ENCODE peak calls at places on chromosomes 3 and 15, in ten cellular contexts. P is fibroblast of lung; W is nucleus accumbens; Y is stimulated activated CD8-positive, alpha-beta memory T cell treated with anti-CD3 and anti-CD28 coated beads, Interleukin-2, amount 100 ng/mL, for 48 hours; R is HEK293T; T is neural progenitor cell; N is ovary; H is HFF-Myc; F is suprapubic skin; X is CD4-positive, alpha-beta T cell. B is an unnamed sample.
A peak's percentile ranks its signal among the peaks of the same experiment; 100 is the strongest.

GRCh38 chr3:50583897-50584296 is 14.6 kb downstream of the HEMK1 start:
- DNase-seq in P (no peak), W (no peak), Y (no peak), R (no peak), T (no peak), N (no peak), H (no peak), F (peak; percentile 91), X (no peak), B (no peak)

GRCh38 chr15:101528108-101528916 is 38.8 kb upstream of the PCSK6 start:
- DNase-seq in P (no peak), W (no peak), Y (no peak), R (no peak), T (no peak), N (peak; percentile 68), H (no peak), F (no peak), X (no peak), B (no peak)

GRCh38 chr15:99164119-99164518 is 59.2 kb downstream of the SYNM start:
- DNase-seq in P (no peak), W (no peak), Y (no peak), R (no peak), T (no peak), N (no peak), H (no peak), F (no peak), X (no peak), B (no peak)

GRCh38 chr15:72735111-72735510 is 48.4 kb downstream of the ADPGK start:
- DNase-seq in P (no peak), W (no peak), Y (no peak), R (no peak), T (no peak), N (no peak), H (no peak), F (no peak), X (no peak), B (no peak)

GRCh38 chr3:74789111-74789510 is 174.7 kb upstream of the CNTN3 start:
- DNase-seq in P (no peak), W (no peak), Y (no peak), R (no peak), T (no peak), N (no peak), H (no peak), F (no peak), X (no peak), B (no peak)

GRCh38 chr3:20288050-20288449 is 102.0 kb upstream of the SGO1 start:
- DNase-seq in P (no peak), W (no peak), Y (no peak), R (no peak), T (no peak), N (no peak), H (no peak), F (no peak), X (no peak), B (no peak)

GRCh38 chr3:191238321-191238817 is 39.3 kb downstream of the OSTN start:
- DNase-seq in P (peak; percentile 62), W (no peak), Y (no peak), R (no peak), T (no peak), N (no peak), H (no peak), F (no peak), X (no peak), B (no peak)

GRCh38 chr15:74957301-74958035 is 896 bp upstream of the RPP25 start:
- DNase-seq in P (no peak), W (no peak), Y (peak; percentile 13), R (peak; percentile 40), T (peak; percentile 49), N (no peak), H (no peak), F (peak; percentile 86), X (no peak), B (no peak)

GRCh38 chr3:11126653-11127052 is 27.6 kb upstream of the HRH1 start:
- DNase-seq in P (no peak), W (no peak), Y (no peak), R (no peak), T (no peak), N (no peak), H (no peak), F (no peak), X (no peak), B (no peak)

GRCh38 chr3:51671090-51672082 is at the start of gene TEX264:
- DNase-seq in P (peak; percentile 76), W (peak; percentile 85), Y (peak; percentile 86), R (peak; percentile 96), T (peak; percentile 88), N (peak; percentile 88), H (peak; percentile 52), F (peak; percentile 82), X (peak; percentile 89), B (peak; percentile 90)

GRCh38 chr15:99566157-99566900 is 545 bp downstream of the MEF2A start:
- DNase-seq in P (peak; percentile 11), W (peak; percentile 61), Y (no peak), R (peak; percentile 27), T (peak; percentile 66), N (peak; percentile 37), H (no peak), F (peak; percentile 80), X (no peak), B (peak; percentile 55)

GRCh38 chr3:145005427-145005826 is 1033.8 kb downstream of the DIPK2A start:
- DNase-seq in P (no peak), W (no peak), Y (no peak), R (no peak), T (no peak), N (no peak), H (no peak), F (no peak), X (no peak), B (no peak)

GRCh38 chr15:51135276-51135675 is 40.6 kb upstream of the TNFAIP8L3 start:
- DNase-seq in P (peak; percentile 60), W (no peak), Y (no peak), R (no peak), T (no peak), N (no peak), H (no peak), F (no peak), X (no peak), B (no peak)

GRCh38 chr3:138724433-138724832 is 110.3 kb downstream of the PIK3CB start:
- DNase-seq in P (no peak), W (no peak), Y (no peak), R (no peak), T (peak; percentile 33), N (no peak), H (no peak), F (no peak), X (no peak), B (no peak)

GRCh38 chr15:101369676-101370075 is 74.6 kb upstream of the SNRPA1 start:
- DNase-seq in P (no peak), W (no peak), Y (no peak), R (no peak), T (peak; percentile 60), N (no peak), H (no peak), F (peak; percentile 16), X (no peak), B (no peak)

GRCh38 chr3:137410028-137410427 is 354.1 kb upstream of the SOX14 start:
- DNase-seq in P (no peak), W (no peak), Y (no peak), R (no peak), T (no peak), N (no peak), H (no peak), F (no peak), X (no peak), B (no peak)

GRCh38 chr15:72176155-72176554 is 21.4 kb downstream of the GRAMD2A start:
- DNase-seq in P (no peak), W (no peak), Y (no peak), R (no peak), T (no peak), N (peak; percentile 32), H (no peak), F (no peak), X (no peak), B (no peak)

GRCh38 chr15:99504823-99505551 is 60.8 kb upstream of the MEF2A start:
- DNase-seq in P (peak; percentile 55), W (no peak), Y (no peak), R (no peak), T (no peak), N (no peak), H (no peak), F (no peak), X (no peak), B (peak; percentile 38)

GRCh38 chr3:105166893-105167292 is 199.8 kb upstream of the ALCAM start:
- DNase-seq in P (peak; percentile 72), W (no peak), Y (no peak), R (no peak), T (no peak), N (no peak), H (no peak), F (no peak), X (no peak), B (no peak)

GRCh38 chr3:194105292-194105691 is 30.7 kb upstream of the HES1 start:
- DNase-seq in P (no peak), W (no peak), Y (no peak), R (no peak), T (no peak), N (no peak), H (no peak), F (no peak), X (no peak), B (no peak)